ENCODE peak calls at places on chromosomes 11 and 22, in nine cellular contexts. W is right cardiac atrium, H is adrenal gland, E is HCT116, X is lung, Z is trophoblast cell, T is colonic mucosa, Q is small intestine, F is spleen. G is an unnamed sample. For H3K4me1, the result is how much of the 10 kb centered on the place peaks cover.

GRCh38 chr11:133693110-133693509 is 152.2 kb downstream of the SPATA19 start:
- DNase-seq in W (no peak), H (no peak), E (no peak), X (no peak), Z (no peak), T (no peak), Q (no peak), F (no peak), G (no peak)

GRCh38 chr11:112526699-112527410 is 266.2 kb upstream of the PLET1 start:
- DNase-seq in W (no peak), H (no peak), E (no peak), X (no peak), Z (no peak), T (no peak), Q (no peak), F (no peak), G (no peak)

GRCh38 chr11:115653926-115654325 is 149.7 kb upstream of the CADM1 start:
- DNase-seq in W (no peak), H (no peak), E (no peak), X (no peak), Z (no peak), T (peak), Q (peak), F (no peak), G (peak)

GRCh38 chr11:11584446-11584810 is 37.4 kb downstream of the GALNT18 start:
- DNase-seq in W (no peak), H (no peak), E (peak), X (peak), Z (no peak), T (no peak), Q (no peak), F (no peak), G (no peak)

GRCh38 chr11:2202071-2202899 is 30.7 kb upstream of the TH start:
- DNase-seq in W (no peak), H (no peak), E (no peak), X (peak), Z (peak), T (peak), Q (peak), F (peak), G (peak)

GRCh38 chr11:90252053-90252452 is 29.2 kb upstream of the CHORDC1 start:
- DNase-seq in W (no peak), H (no peak), E (no peak), X (no peak), Z (no peak), T (no peak), Q (no peak), F (no peak), G (no peak)

GRCh38 chr11:126927628-126928027 is 72.9 kb downstream of the KIRREL3 start:
- DNase-seq in W (no peak), H (no peak), E (no peak), X (peak), Z (peak), T (no peak), Q (no peak), F (no peak), G (no peak)

GRCh38 chr22:46076651-46077339 is 73.5 kb upstream of the PPARA start:
- DNase-seq in W (peak), H (peak), E (no peak), X (peak), Z (no peak), T (no peak), Q (peak), F (peak), G (peak)

GRCh38 chr11:36417154-36417553 is 92.9 kb downstream of the TRAF6 start:
- DNase-seq in W (no peak), H (no peak), E (no peak), X (no peak), Z (no peak), T (no peak), Q (no peak), F (no peak), G (no peak)

GRCh38 chr11:64356498-64357411 is 2.2 kb upstream of the RPS6KA4 start:
- DNase-seq in W (no peak), H (no peak), E (peak), X (no peak), Z (peak), T (no peak), Q (no peak), F (no peak), G (no peak)

GRCh38 chr11:1005913-1006312 is 30.6 kb downstream of the MUC6 start:
- DNase-seq in W (no peak), H (no peak), E (no peak), X (no peak), Z (no peak), T (no peak), Q (no peak), F (no peak), G (no peak)

GRCh38 chr22:36911887-36912661 is 1.4 kb upstream of the CSF2RB start:
- DNase-seq in W (no peak), H (no peak), E (no peak), X (no peak), Z (peak), T (no peak), Q (no peak), F (no peak), G (no peak)

GRCh38 chr11:6667733-6668374 is 12.2 kb upstream of the DCHS1 start:
- DNase-seq in W (no peak), H (no peak), E (peak), X (no peak), Z (peak), T (no peak), Q (peak), F (no peak), G (no peak)

GRCh38 chr22:46524203-46524740 is 13.1 kb downstream of the CELSR1 start:
- DNase-seq in W (no peak), H (no peak), E (no peak), X (no peak), Z (no peak), T (no peak), Q (no peak), F (no peak), G (no peak)

GRCh38 chr11:1203505-1204271 is 19.2 kb upstream of the MUC5B start:
- DNase-seq in W (peak), H (no peak), E (peak), X (no peak), Z (no peak), T (peak), Q (no peak), F (peak), G (peak)

GRCh38 chr22:25514436-25514835 is 50.0 kb upstream of the GRK3 start:
- DNase-seq in W (no peak), H (no peak), E (no peak), X (no peak), Z (no peak), T (no peak), Q (no peak), F (no peak), G (no peak)

GRCh38 chr22:28935713-28936112 is 52.3 kb downstream of the ZNRF3 start:
- DNase-seq in W (no peak), H (no peak), E (no peak), X (no peak), Z (no peak), T (no peak), Q (no peak), F (no peak), G (no peak)

GRCh38 chr22:40178417-40179409 is 988 bp downstream of the TNRC6B start:
- DNase-seq in W (no peak), H (peak), E (no peak), X (no peak), Z (no peak), T (peak), Q (peak), F (peak), G (peak)

GRCh38 chr22:49929553-49929979 is 11.1 kb downstream of the CRELD2 start:
- DNase-seq in W (peak), H (no peak), E (no peak), X (peak), Z (peak), T (peak), Q (no peak), F (peak), G (peak)

GRCh38 chr22:33401291-33401690 is 343.1 kb upstream of the SYN3 start:
- DNase-seq in W (no peak), H (no peak), E (no peak), X (no peak), Z (no peak), T (no peak), Q (no peak), F (no peak), G (no peak)

GRCh38 chr22:20619042-20619892 is 111.9 kb downstream of the MED15 start:
- DNase-seq in W (no peak), H (no peak), E (no peak), X (no peak), Z (no peak), T (no peak), Q (no peak), F (no peak), G (no peak)

GRCh38 chr11:86958259-86958658 is 3.1 kb upstream of the FZD4 start:
- DNase-seq in W (no peak), H (no peak), E (no peak), X (no peak), Z (no peak), T (no peak), Q (no peak), F (no peak), G (no peak)

GRCh38 chr22:36358533-36359171 is 29.1 kb downstream of the MYH9 start:
- DNase-seq in W (no peak), H (no peak), E (no peak), X (no peak), Z (no peak), T (no peak), Q (no peak), F (no peak), G (no peak)

GRCh38 chr11:121578216-121579063 is 125.7 kb upstream of the SORL1-AS1 start:
- DNase-seq in W (no peak), H (no peak), E (no peak), X (no peak), Z (no peak), T (no peak), Q (no peak), F (no peak), G (no peak)

GRCh38 chr11:103109818-103110388 is 677 bp downstream of the DYNC2H1 start:
- DNase-seq in W (no peak), H (no peak), E (no peak), X (no peak), Z (no peak), T (peak), Q (no peak), F (peak), G (no peak)

GRCh38 chr22:22957090-22957489 is 69.5 kb downstream of the IGLL5 start:
- DNase-seq in W (no peak), H (no peak), E (no peak), X (peak), Z (no peak), T (no peak), Q (no peak), F (no peak), G (no peak)

GRCh38 chr22:38863531-38864131 is 8.4 kb downstream of the CBX6 start:
- DNase-seq in W (no peak), H (peak), E (no peak), X (no peak), Z (no peak), T (no peak), Q (no peak), F (peak), G (no peak)

GRCh38 chr11:12271241-12271640 is 106.1 kb upstream of the PARVA start:
- DNase-seq in W (no peak), H (no peak), E (no peak), X (no peak), Z (peak), T (no peak), Q (no peak), F (no peak), G (no peak)

GRCh38 chr11:126544311-126545056 is 189.0 kb downstream of the ST3GAL4 start:
- DNase-seq in W (no peak), H (peak), E (no peak), X (no peak), Z (no peak), T (peak), Q (no peak), F (no peak), G (peak)

GRCh38 chr11:50078001-50078400 is 45.3 kb downstream of the OR4C45 start:
- DNase-seq in W (no peak), H (no peak), E (no peak), X (no peak), Z (no peak), T (no peak), Q (no peak), F (no peak), G (no peak)

GRCh38 chr11:81573367-81573766 is 1160.3 kb downstream of the FAM181B start:
- DNase-seq in W (no peak), H (no peak), E (no peak), X (no peak), Z (no peak), T (no peak), Q (no peak), F (no peak), G (no peak)

GRCh38 chr11:70901951-70902521 is 350.3 kb downstream of the SHANK2 start:
- DNase-seq in W (no peak), H (no peak), E (no peak), X (no peak), Z (no peak), T (no peak), Q (no peak), F (peak), G (no peak)

GRCh38 chr11:71895961-71896360 is 17.7 kb downstream of the DEFB131B start:
- DNase-seq in W (no peak), H (no peak), E (no peak), X (no peak), Z (no peak), T (no peak), Q (no peak), F (no peak), G (no peak)

GRCh38 chr11:44575288-44575672 is 9.8 kb downstream of the CD82 start:
- DNase-seq in W (no peak), H (no peak), E (no peak), X (no peak), Z (no peak), T (no peak), Q (no peak), F (peak), G (no peak)

GRCh38 chr11:44572884-44573283 is 7.4 kb downstream of the CD82 start:
- DNase-seq in W (no peak), H (no peak), E (no peak), X (no peak), Z (peak), T (no peak), Q (peak), F (peak), G (no peak)

GRCh38 chr11:44574620-44575287 is 9.3 kb downstream of the CD82 start:
- DNase-seq in W (no peak), H (no peak), E (no peak), X (no peak), Z (peak), T (no peak), Q (no peak), F (peak), G (no peak)

GRCh38 chr11:44572431-44572830 is 7.0 kb downstream of the CD82 start:
- DNase-seq in W (no peak), H (no peak), E (no peak), X (no peak), Z (no peak), T (no peak), Q (no peak), F (peak), G (no peak)

GRCh38 chr11:44573333-44573732 is 7.9 kb downstream of the CD82 start:
- DNase-seq in W (no peak), H (no peak), E (no peak), X (no peak), Z (no peak), T (no peak), Q (peak), F (peak), G (no peak)
- H3K4me1 ChIP-seq in W (under half), H (under half), E (under half), X (under half), Z (under half), T (under half), Q (under half), F (half or more), G (under half)

GRCh38 chr22:17366329-17366728 is 2.9 kb upstream of the CECR2 start:
- DNase-seq in W (no peak), H (no peak), E (no peak), X (no peak), Z (no peak), T (no peak), Q (no peak), F (no peak), G (no peak)
- H3K4me1 ChIP-seq in W (under half), H (under half), E (under half), X (under half), Z (under half), T (under half), Q (under half), F (under half), G (under half)

GRCh38 chr11:62665630-62666258 is 632 bp downstream of the CSKMT start:
- DNase-seq in W (peak), H (peak), E (no peak), X (peak), Z (peak), T (peak), Q (peak), F (peak), G (peak)

GRCh38 chr11:62669420-62670161 is 1.9 kb upstream of the UQCC3 start:
- DNase-seq in W (no peak), H (peak), E (no peak), X (no peak), Z (no peak), T (peak), Q (peak), F (no peak), G (peak)

GRCh38 chr11:62665075-62665629 is at the start of the genes C11orf98 and CSKMT:
- DNase-seq in W (peak), H (peak), E (peak), X (peak), Z (peak), T (peak), Q (peak), F (peak), G (peak)

GRCh38 chr11:62666259-62666926 is 1.3 kb downstream of the CSKMT start:
- DNase-seq in W (no peak), H (no peak), E (no peak), X (no peak), Z (no peak), T (no peak), Q (no peak), F (peak), G (no peak)

DNA sequence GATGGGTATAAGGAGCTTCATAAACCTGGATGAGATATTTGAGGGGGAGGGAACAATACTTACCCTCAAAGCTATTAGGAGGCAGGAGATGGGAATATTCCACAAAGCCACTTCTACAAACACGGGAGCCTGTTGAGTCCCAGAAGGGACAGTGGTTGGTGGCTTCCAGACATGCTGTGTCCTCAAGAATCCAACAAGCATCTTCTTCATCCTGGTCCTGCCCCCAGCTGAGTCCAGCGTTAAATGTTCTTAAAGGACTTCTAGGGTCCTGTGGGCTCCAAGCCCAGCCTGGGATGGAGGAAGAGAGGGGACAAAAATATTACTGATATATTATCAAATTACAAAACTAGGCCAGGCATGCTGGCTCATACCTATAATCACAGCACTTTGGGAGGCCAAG is 2.3 kb downstream of the CSKMT start:
- DNase-seq in W (no peak), H (no peak), E (no peak), X (no peak), Z (no peak), T (no peak), Q (no peak), F (no peak), G (no peak)
- H3K4me1 ChIP-seq in W (under half), H (under half), E (under half), X (under half), Z (under half), T (under half), Q (under half), F (half or more), G (under half)

GRCh38 chr11:75434886-75435570 is 2.0 kb upstream of the KLHL35 start:
- DNase-seq in W (no peak), H (no peak), E (no peak), X (no peak), Z (no peak), T (no peak), Q (no peak), F (no peak), G (no peak)
- H3K4me1 ChIP-seq in W (under half), H (under half), E (under half), X (under half), Z (under half), T (under half), Q (under half), F (under half), G (under half)

GRCh38 chr11:120147950-120148270 is 10.0 kb upstream of the TRIM29 start:
- DNase-seq in W (no peak), H (no peak), E (no peak), X (no peak), Z (no peak), T (no peak), Q (no peak), F (no peak), G (no peak)

GRCh38 chr11:120147094-120147949 is 9.4 kb upstream of the TRIM29 start:
- DNase-seq in W (no peak), H (no peak), E (no peak), X (no peak), Z (no peak), T (no peak), Q (no peak), F (no peak), G (no peak)

GRCh38 chr11:120149246-120149645 is 11.3 kb upstream of the TRIM29 start:
- DNase-seq in W (no peak), H (no peak), E (no peak), X (no peak), Z (no peak), T (no peak), Q (no peak), F (no peak), G (no peak)

GRCh38 chr11:120153221-120153620 is 15.3 kb upstream of the TRIM29 start:
- DNase-seq in W (no peak), H (no peak), E (no peak), X (no peak), Z (no peak), T (no peak), Q (no peak), F (no peak), G (no peak)

GRCh38 chr11:120151536-120151935 is 13.6 kb upstream of the TRIM29 start:
- DNase-seq in W (no peak), H (no peak), E (no peak), X (no peak), Z (no peak), T (no peak), Q (no peak), F (no peak), G (no peak)
- H3K4me1 ChIP-seq in W (under half), H (under half), E (under half), X (under half), Z (under half), T (under half), Q (under half), F (under half), G (under half)

GRCh38 chr11:83574516-83574915 is 288.3 kb upstream of the CCDC90B start:
- DNase-seq in W (no peak), H (no peak), E (no peak), X (no peak), Z (no peak), T (no peak), Q (no peak), F (no peak), G (no peak)
- H3K4me1 ChIP-seq in W (under half), H (under half), E (under half), X (under half), Z (under half), T (under half), Q (under half), F (under half), G (under half)

DNA sequence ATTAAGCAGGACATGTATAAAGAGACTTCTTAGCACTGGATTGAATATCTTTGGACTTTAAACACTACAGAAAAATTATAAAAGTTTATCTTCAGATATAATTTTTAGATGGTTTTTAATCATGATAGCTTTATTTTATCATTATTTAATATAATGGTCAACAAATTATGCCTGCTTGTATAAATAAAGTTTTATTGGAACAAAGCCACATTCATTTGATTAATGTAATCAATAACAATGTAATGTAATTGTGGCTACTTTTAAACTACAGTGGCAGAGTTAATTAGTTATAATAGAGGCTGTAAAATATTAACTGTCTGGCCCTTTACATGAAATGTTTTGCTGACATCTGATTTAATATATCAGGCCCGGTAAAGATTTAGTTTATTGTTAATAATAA is 70.0 kb downstream of the STIM1 start:
- DNase-seq in W (no peak), H (no peak), E (no peak), X (no peak), Z (no peak), T (no peak), Q (peak), F (no peak), G (no peak)
- H3K4me1 ChIP-seq in W (under half), H (under half), E (under half), X (under half), Z (under half), T (under half), Q (under half), F (half or more), G (under half)

G was measured in transverse colon.